ENCODE peak calls at places on chromosomes 11 and 22, in eight cellular contexts. P is HEK293T; H is Kasumi-1; Q is stimulated activated naive CD4-positive, alpha-beta T cell treated with Interleukin-2 at 50 U/mL for 16 hours; Y is posterior cingulate gyrus; L is HCT116; J is WTC11; K is HS-5. C is an unnamed sample.

GRCh38 chr11:129324533-129325175 is 51.0 kb upstream of the BARX2 start:
- DNase-seq in P (no peak), H (no peak), Q (no peak), Y (no peak), L (no peak), J (no peak), K (no peak), C (peak; percentile 49)

GRCh38 chr22:35971418-35972119 is 57.1 kb downstream of the RBFOX2 start:
- DNase-seq in P (peak; percentile 21), H (peak; percentile 28), Q (no peak), Y (no peak), L (no peak), J (no peak), K (peak; percentile 75), C (no peak)

GRCh38 chr11:27317751-27318150 is 45.3 kb downstream of the CCDC34 start:
- DNase-seq in P (peak; percentile 8), H (no peak), Q (no peak), Y (no peak), L (peak; percentile 15), J (no peak), K (peak; percentile 40), C (no peak)

GRCh38 chr22:45142376-45142775 is 21.3 kb upstream of the NUP50 start:
- DNase-seq in P (no peak), H (no peak), Q (no peak), Y (no peak), L (no peak), J (no peak), K (no peak), C (no peak)

GRCh38 chr11:665707-666281 is 28.7 kb downstream of the DRD4 start:
- DNase-seq in P (no peak), H (no peak), Q (no peak), Y (no peak), L (no peak), J (no peak), K (no peak), C (no peak)

GRCh38 chr22:30315962-30316576 is 10.7 kb downstream of the TBC1D10A start:
- DNase-seq in P (no peak), H (no peak), Q (no peak), Y (no peak), L (no peak), J (no peak), K (no peak), C (no peak)

GRCh38 chr11:394034-394857 is at the start of gene PKP3:
- DNase-seq in P (no peak), H (no peak), Q (no peak), Y (no peak), L (peak; percentile 83), J (peak; percentile 75), K (peak; percentile 55), C (peak; percentile 64)

GRCh38 chr11:64088159-64089026 is 52.7 kb downstream of the FLRT1 start:
- DNase-seq in P (peak; percentile 56), H (no peak), Q (no peak), Y (no peak), L (peak; percentile 6), J (peak; percentile 79), K (no peak), C (no peak)

GRCh38 chr11:130416906-130417305 is 11.5 kb downstream of the ADAMTS8 start:
- DNase-seq in P (no peak), H (no peak), Q (no peak), Y (no peak), L (no peak), J (no peak), K (no peak), C (no peak)

GRCh38 chr11:69513663-69514062 is 32.2 kb downstream of the LINC01488 start:
- DNase-seq in P (no peak), H (no peak), Q (no peak), Y (no peak), L (no peak), J (no peak), K (no peak), C (no peak)

GRCh38 chr22:37196539-37197450 is 8.7 kb upstream of the C1QTNF6 start:
- DNase-seq in P (no peak), H (no peak), Q (no peak), Y (peak; percentile 46), L (peak; percentile 56), J (no peak), K (no peak), C (peak; percentile 62)

GRCh38 chr22:19691721-19692341 is 22.5 kb upstream of the SEPTIN5 start:
- DNase-seq in P (peak; percentile 65), H (no peak), Q (no peak), Y (no peak), L (peak; percentile 40), J (no peak), K (no peak), C (peak; percentile 65)

GRCh38 chr22:46234851-46235437 is 15.1 kb downstream of the CDPF1 start:
- DNase-seq in P (no peak), H (no peak), Q (no peak), Y (no peak), L (no peak), J (no peak), K (no peak), C (no peak)

GRCh38 chr22:46347646-46348045 is 12.1 kb downstream of the TRMU start:
- DNase-seq in P (no peak), H (no peak), Q (no peak), Y (no peak), L (no peak), J (no peak), K (no peak), C (no peak)

GRCh38 chr22:26245001-26245400 is 75.7 kb downstream of the SEZ6L start:
- DNase-seq in P (no peak), H (no peak), Q (no peak), Y (no peak), L (no peak), J (no peak), K (no peak), C (no peak)

GRCh38 chr22:19832476-19833108 is 22.1 kb downstream of the GNB1L start:
- DNase-seq in P (no peak), H (peak; percentile 16), Q (no peak), Y (no peak), L (no peak), J (no peak), K (no peak), C (no peak)

GRCh38 chr11:134675983-134676382 is 263.9 kb upstream of the B3GAT1 start:
- DNase-seq in P (no peak), H (no peak), Q (no peak), Y (no peak), L (no peak), J (no peak), K (no peak), C (no peak)

GRCh38 chr11:469684-470667 is 19.9 kb downstream of the PTDSS2 start:
- DNase-seq in P (no peak), H (no peak), Q (no peak), Y (peak; percentile 71), L (no peak), J (no peak), K (no peak), C (peak; percentile 33)

GRCh38 chr11:63602296-63602695 is 11.9 kb downstream of the PLAAT3 start:
- DNase-seq in P (no peak), H (no peak), Q (no peak), Y (no peak), L (no peak), J (no peak), K (no peak), C (no peak)

GRCh38 chr11:95149659-95150294 is 60.1 kb downstream of the ENDOD1 start:
- DNase-seq in P (no peak), H (no peak), Q (no peak), Y (peak; percentile 55), L (peak; percentile 90), J (peak; percentile 42), K (no peak), C (peak; percentile 51)

GRCh38 chr11:27040302-27041115 is at the start of gene BBOX1:
- DNase-seq in P (no peak), H (no peak), Q (no peak), Y (no peak), L (no peak), J (no peak), K (no peak), C (no peak)

GRCh38 chr11:118660646-118661424 is 18.6 kb downstream of the TREH start:
- DNase-seq in P (no peak), H (no peak), Q (no peak), Y (no peak), L (no peak), J (no peak), K (no peak), C (no peak)

GRCh38 chr11:62647609-62648005 is 1.2 kb upstream of the GANAB start:
- DNase-seq in P (no peak), H (no peak), Q (no peak), Y (no peak), L (no peak), J (no peak), K (no peak), C (no peak)

GRCh38 chr11:73140213-73141030 is 1.7 kb downstream of the FCHSD2 start:
- DNase-seq in P (peak; percentile 40), H (peak; percentile 11), Q (no peak), Y (peak; percentile 26), L (no peak), J (peak; percentile 45), K (no peak), C (no peak)

GRCh38 chr11:75797796-75798195 is 17.2 kb upstream of the UVRAG start:
- DNase-seq in P (no peak), H (no peak), Q (no peak), Y (no peak), L (no peak), J (no peak), K (no peak), C (no peak)

GRCh38 chr11:110176366-110177056 is 83.3 kb downstream of the ZC3H12C start:
- DNase-seq in P (no peak), H (no peak), Q (no peak), Y (no peak), L (no peak), J (no peak), K (no peak), C (no peak)

GRCh38 chr11:96155627-96156378 is 187.2 kb downstream of the MAML2 start:
- DNase-seq in P (peak; percentile 34), H (peak; percentile 48), Q (peak; percentile 67), Y (peak; percentile 28), L (peak; percentile 27), J (peak; percentile 34), K (peak; percentile 78), C (peak; percentile 73)

GRCh38 chr11:66219846-66220565 is 48.4 kb upstream of the RAB1B start:
- DNase-seq in P (no peak), H (no peak), Q (no peak), Y (no peak), L (no peak), J (no peak), K (no peak), C (no peak)

GRCh38 chr22:23233084-23233501 is 52.8 kb downstream of the BCR start:
- DNase-seq in P (no peak), H (peak; percentile 60), Q (no peak), Y (peak; percentile 39), L (no peak), J (no peak), K (no peak), C (no peak)

GRCh38 chr11:1102221-1102971 is 27.7 kb downstream of the MUC2 start:
- DNase-seq in P (no peak), H (no peak), Q (no peak), Y (no peak), L (no peak), J (no peak), K (no peak), C (no peak)

GRCh38 chr11:120306519-120307242 is 18.4 kb upstream of the TLCD5 start:
- DNase-seq in P (peak; percentile 58), H (no peak), Q (no peak), Y (no peak), L (peak; percentile 70), J (peak; percentile 52), K (no peak), C (peak; percentile 39)

GRCh38 chr11:117819096-117820040 is 5.2 kb downstream of the FXYD2 start:
- DNase-seq in P (peak; percentile 77), H (peak; percentile 80), Q (no peak), Y (peak; percentile 71), L (peak; percentile 70), J (peak; percentile 82), K (no peak), C (peak; percentile 47)